ENCODE peak calls at places on chromosomes 16 and 17, in five cellular contexts. C is GM03348, R is left cardiac atrium, Q is cardiac muscle cell, D is hippocampal formation. V is an unnamed sample.

GRCh38 chr16:54987081-54987480 is 56.4 kb downstream of the IRX5 start:
- DNase-seq in C (no peak), D (peak; percentile 81), R (no peak), Q (no peak), V (no peak)

GRCh38 chr16:12565423-12565822 is 238.3 kb downstream of the CPPED1 start:
- DNase-seq in Q (no peak), C (no peak), D (no peak), R (no peak), V (no peak)

GRCh38 chr16:68335175-68335574 is 24.4 kb downstream of the PRMT7 start:
- DNase-seq in R (no peak), C (peak; percentile 59), D (no peak), Q (no peak), V (no peak)

GRCh38 chr16:87678618-87679017 is 76.3 kb downstream of the JPH3 start:
- DNase-seq in C (peak; percentile 47), Q (no peak), D (no peak), R (no peak), V (no peak)

GRCh38 chr17:39306509-39307212 is 80.9 kb upstream of the STAC2 start:
- DNase-seq in Q (no peak), R (no peak), C (peak; percentile 42), D (no peak), V (no peak)

GRCh38 chr17:57860414-57860999 is 10.7 kb upstream of the MRPS23 start:
- DNase-seq in D (no peak), C (no peak), R (no peak), Q (no peak), V (no peak)

GRCh38 chr16:21190013-21190412 is 21.4 kb downstream of the ZP2 start:
- DNase-seq in D (no peak), R (no peak), C (no peak), Q (no peak), V (no peak)

GRCh38 chr17:60888812-60889709 is 211.4 kb downstream of the BCAS3 start:
- DNase-seq in D (no peak), R (no peak), Q (no peak), C (peak; percentile 13), V (no peak)

GRCh38 chr17:4229627-4230026 is 34.2 kb downstream of the ANKFY1 start:
- DNase-seq in D (no peak), C (peak; percentile 64), Q (peak; percentile 18), R (peak; percentile 51), V (no peak)

GRCh38 chr17:19520641-19521040 is 13.0 kb upstream of the SLC47A1 start:
- DNase-seq in C (no peak), Q (no peak), D (no peak), R (no peak), V (no peak)

GRCh38 chr16:85055503-85056210 is 28.1 kb downstream of the KIAA0513 start:
- DNase-seq in Q (peak; percentile 61), C (peak; percentile 62), D (peak; percentile 47), R (no peak), V (no peak)

GRCh38 chr17:79400989-79401703 is 209.7 kb downstream of the RBFOX3 start:
- DNase-seq in C (peak; percentile 94), R (peak; percentile 64), D (peak; percentile 42), Q (peak; percentile 74), V (peak; percentile 39)

GRCh38 chr17:42133461-42134041 is 10.9 kb downstream of the HSPB9 start:
- DNase-seq in D (no peak), C (no peak), R (no peak), Q (peak; percentile 43), V (no peak)

GRCh38 chr17:82967268-82968032 is 112.0 kb upstream of the METRNL start:
- DNase-seq in D (no peak), R (no peak), Q (no peak), C (no peak), V (no peak)

GRCh38 chr17:62857526-62857925 is 49.4 kb upstream of the MARCHF10 start:
- DNase-seq in C (no peak), D (no peak), R (no peak), Q (no peak), V (no peak)

GRCh38 chr16:4607841-4608703 is 6.6 kb downstream of the UBALD1 start:
- DNase-seq in R (no peak), D (no peak), Q (no peak), C (no peak), V (no peak)

GRCh38 chr16:16178455-16179162 is 44.7 kb downstream of the ABCC6 start:
- DNase-seq in Q (no peak), D (no peak), R (no peak), C (no peak), V (no peak)

V was measured in hypothalamus.